ENCODE peak calls at places on chromosomes 13 and 19, in four cellular contexts. A is fibroblast of mammary gland, Z is transverse colon, O is SK-N-SH. M is an unnamed sample.

GRCh38 chr19:12778020-12778904 is 2.9 kb upstream of the HOOK2 start:
- DNase-seq in O (peak; percentile 76), Z (peak; percentile 78), A (peak; percentile 76), M (peak; percentile 81)

GRCh38 chr19:2055871-2056809 is 5.1 kb upstream of the MKNK2 start:
- DNase-seq in A (peak; percentile 84), Z (peak; percentile 74), O (peak; percentile 61), M (no peak)

GRCh38 chr19:2814426-2814825 is 5.2 kb upstream of the ZNF554 start:
- DNase-seq in Z (no peak), O (peak; percentile 13), A (no peak), M (no peak)

GRCh38 chr19:27748551-27749152 is 1464.3 kb downstream of the UQCRFS1 start:
- DNase-seq in O (no peak), A (peak; percentile 12), Z (no peak), M (no peak)

GRCh38 chr19:3932931-3933810 is at the start of gene NMRK2:
- DNase-seq in A (no peak), Z (no peak), O (peak; percentile 65), M (peak; percentile 44)

GRCh38 chr19:2047449-2048103 is 3.5 kb downstream of the MKNK2 start:
- DNase-seq in O (no peak), A (peak; percentile 64), Z (peak; percentile 57), M (no peak)

GRCh38 chr19:55584871-55585270 is 4.2 kb upstream of the ZNF579 start:
- DNase-seq in O (no peak), Z (no peak), A (no peak), M (no peak)

GRCh38 chr13:99415851-99416331 is 85.4 kb upstream of the TM9SF2 start:
- DNase-seq in A (no peak), Z (no peak), O (no peak), M (no peak)

GRCh38 chr19:50661675-50662441 is 12.6 kb downstream of the C19orf81 start:
- DNase-seq in A (no peak), Z (no peak), O (no peak), M (no peak)

GRCh38 chr13:44040070-44040753 is 160.5 kb downstream of the LACC1 start:
- DNase-seq in A (peak; percentile 65), O (no peak), Z (no peak), M (no peak)

GRCh38 chr13:111902726-111903125 is 164.2 kb upstream of the SOX1 start:
- DNase-seq in Z (no peak), O (no peak), A (no peak), M (peak; percentile 3)

GRCh38 chr13:20136781-20137703 is 23.8 kb downstream of the GJA3 start:
- DNase-seq in Z (peak; percentile 67), O (peak; percentile 75), A (peak; percentile 19), M (peak; percentile 27)

GRCh38 chr13:71477735-71478134 is 389.3 kb downstream of the DACH1 start:
- DNase-seq in Z (no peak), A (no peak), O (no peak), M (no peak)

GRCh38 chr13:98285852-98286594 is 109.0 kb upstream of the RNF113B start:
- DNase-seq in Z (no peak), O (no peak), A (no peak), M (peak; percentile 79)

GRCh38 chr19:1241417-1242095 is at the start of gene ATP5F1D:
- DNase-seq in A (peak; percentile 95), O (peak; percentile 93), Z (peak; percentile 96), M (peak; percentile 95)

GRCh38 chr19:48319647-48320537 is 5.5 kb upstream of the EMP3 start:
- DNase-seq in Z (peak; percentile 91), A (peak; percentile 80), O (peak; percentile 67), M (peak; percentile 87)

GRCh38 chr19:33921165-33921564 is 124.5 kb downstream of the KCTD15 start:
- DNase-seq in A (no peak), O (no peak), Z (no peak), M (no peak)

GRCh38 chr13:32045963-32046785 is 14.6 kb downstream of the FRY start:
- DNase-seq in O (no peak), A (peak; percentile 53), Z (no peak), M (no peak)

GRCh38 chr19:1568320-1569019 is at the start of gene MEX3D:
- DNase-seq in A (peak; percentile 39), O (peak; percentile 100), Z (peak; percentile 87), M (peak; percentile 71)

GRCh38 chr13:80113714-80114454 is 227.0 kb downstream of the SPRY2 start:
- DNase-seq in O (no peak), Z (no peak), A (no peak), M (no peak)

GRCh38 chr13:90171649-90172048 is 1175.8 kb upstream of the MIR17HG start:
- DNase-seq in Z (no peak), A (peak; percentile 0), O (no peak), M (no peak)

DNA sequence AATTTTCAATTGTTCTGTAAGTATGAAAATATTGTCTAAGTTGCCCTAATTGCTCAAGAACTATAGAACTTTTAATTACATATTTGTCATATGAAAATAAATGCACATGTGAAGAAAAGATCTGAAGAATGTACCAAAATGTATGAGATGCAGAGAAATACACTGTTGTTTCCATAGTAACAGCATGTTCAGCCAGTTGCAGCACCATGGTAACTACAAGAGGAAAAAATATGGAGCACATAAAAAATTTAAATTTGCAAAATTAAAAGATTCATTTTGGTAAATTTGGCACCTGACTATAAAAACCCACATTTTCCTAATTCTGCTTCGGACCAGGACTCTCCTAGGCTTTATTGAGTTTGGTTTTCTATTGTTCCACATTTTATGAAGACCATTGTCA is 1170.0 kb upstream of the MIR17HG start:
- DNase-seq in Z (no peak), A (no peak), O (no peak), M (no peak)
- TF ChIP-seq CTCF in Z (no peak), A (no peak), O (no peak), M (no peak)

GRCh38 chr19:7516878-7517277 is 975 bp downstream of the ZNF358 start:
- DNase-seq in O (peak; percentile 52), A (no peak), Z (no peak), M (no peak)

GRCh38 chr19:7516281-7516862 is 469 bp downstream of the ZNF358 start:
- DNase-seq in Z (no peak), O (no peak), A (no peak), M (no peak)

GRCh38 chr19:7513809-7514642 is 1.9 kb upstream of the ZNF358 start:
- DNase-seq in A (no peak), Z (no peak), O (peak; percentile 63), M (no peak)

GRCh38 chr19:7515091-7515470 is 822 bp upstream of the ZNF358 start:
- DNase-seq in Z (peak; percentile 54), O (no peak), A (no peak), M (no peak)

GRCh38 chr19:7515471-7516226 is at the start of gene ZNF358:
- DNase-seq in O (peak; percentile 98), Z (peak; percentile 86), A (peak; percentile 51), M (peak; percentile 54)
- H3K4me3 ChIP-seq in O (peak within 1 kb of the TSS; percentile 68), Z (peak within 1 kb of the TSS; percentile 40), A (peak within 1 kb of the TSS; percentile 64), M (peak within 1 kb of the TSS; percentile 36)

DNA sequence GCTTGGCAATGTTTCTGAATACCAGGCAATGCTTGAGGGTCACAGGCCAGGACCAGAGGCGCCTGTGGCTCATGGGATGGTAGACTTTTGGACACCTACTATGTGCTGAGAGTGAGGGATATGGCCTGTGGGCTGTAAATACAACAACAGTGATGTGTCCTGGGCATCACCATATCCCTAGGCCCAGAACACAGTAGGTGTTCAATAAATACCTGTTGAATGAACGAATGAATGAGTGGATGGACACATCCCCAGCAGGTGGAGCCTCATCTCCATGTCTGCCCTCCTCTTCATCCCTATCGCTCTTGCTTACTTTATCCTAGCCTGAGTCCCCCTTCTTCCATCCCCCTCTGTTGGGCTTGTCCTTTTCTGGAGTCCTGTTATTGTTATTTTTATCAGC is 16.5 kb upstream of the NANOS2 start:
- DNase-seq in Z (no peak), A (no peak), O (no peak), M (no peak)
- TF ChIP-seq CTCF in Z (no peak), A (no peak), O (no peak), M (peak; percentile 1)

DNA sequence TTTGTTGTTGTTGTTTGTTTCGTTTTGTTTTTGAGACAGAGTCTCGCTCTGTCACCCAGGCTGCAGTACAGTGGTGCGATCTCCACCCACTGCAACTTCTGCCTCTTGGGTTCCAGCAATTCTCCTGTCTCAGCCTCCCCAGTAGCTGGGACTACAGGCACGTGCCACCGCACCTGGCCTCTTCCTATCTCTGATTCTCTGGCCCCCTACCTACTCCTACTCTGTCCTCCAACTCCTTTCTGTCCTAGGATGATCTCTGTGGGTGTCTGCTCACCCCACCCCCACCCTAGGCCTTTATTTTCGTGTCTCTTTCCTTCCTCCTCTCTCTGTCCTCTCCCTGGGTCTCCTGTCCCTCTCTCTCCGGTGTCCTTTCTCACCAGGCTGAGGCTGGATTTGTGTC is 1.2 kb downstream of the PIH1D1 start:
- DNase-seq in A (no peak), Z (no peak), O (no peak), M (no peak)
- H3K4me3 ChIP-seq in A (peak overlapping the region; percentile 98), Z (no peak overlapping the region), O (peak overlapping the region; percentile 80), M (peak overlapping the region; percentile 78)